ENCODE peak calls at places on chromosomes 7 and 10, in eight cellular contexts. One of them, this sample, is unnamed.

GRCh38 chr7:98231489-98232275 is 20.4 kb downstream of the TECPR1 start:
- DNase-seq in A549: no peak
- DNase-seq in brain microvascular endothelial cell: no peak
- DNase-seq in neuronal stem cell: no peak
- DNase-seq in neural progenitor cell: no peak
- DNase-seq in RWPE2: peak; percentile 51
- DNase-seq in substantia nigra: no peak
- DNase-seq in PC-3: no peak
- DNase-seq in this sample: no peak

GRCh38 chr7:121045090-121045489 is 56.6 kb downstream of the CPED1 start:
- DNase-seq in PC-3: no peak
- DNase-seq in brain microvascular endothelial cell: no peak
- DNase-seq in A549: no peak
- DNase-seq in neuronal stem cell: no peak
- DNase-seq in RWPE2: no peak
- DNase-seq in substantia nigra: no peak
- DNase-seq in neural progenitor cell: no peak
- DNase-seq in this sample: no peak

GRCh38 chr10:50316695-50317648 is 65.7 kb upstream of the ASAH2 start:
- DNase-seq in A549: no peak
- DNase-seq in neural progenitor cell: no peak
- DNase-seq in brain microvascular endothelial cell: no peak
- DNase-seq in neuronal stem cell: no peak
- DNase-seq in substantia nigra: no peak
- DNase-seq in RWPE2: no peak
- DNase-seq in PC-3: peak; percentile 56
- DNase-seq in this sample: no peak

GRCh38 chr10:116798859-116799258 is 50.4 kb upstream of the ENO4 start:
- DNase-seq in PC-3: no peak
- DNase-seq in substantia nigra: no peak
- DNase-seq in brain microvascular endothelial cell: no peak
- DNase-seq in RWPE2: no peak
- DNase-seq in A549: no peak
- DNase-seq in neural progenitor cell: no peak
- DNase-seq in neuronal stem cell: no peak
- DNase-seq in this sample: peak; percentile 53

GRCh38 chr10:113041324-113041723 is 91.3 kb downstream of the TCF7L2 start:
- DNase-seq in neuronal stem cell: no peak
- DNase-seq in substantia nigra: no peak
- DNase-seq in RWPE2: no peak
- DNase-seq in brain microvascular endothelial cell: no peak
- DNase-seq in A549: no peak
- DNase-seq in PC-3: no peak
- DNase-seq in neural progenitor cell: no peak
- DNase-seq in this sample: no peak

GRCh38 chr10:63206997-63207952 is 74.1 kb downstream of the NRBF2 start:
- DNase-seq in PC-3: no peak
- DNase-seq in RWPE2: no peak
- DNase-seq in A549: no peak
- DNase-seq in brain microvascular endothelial cell: peak; percentile 87
- DNase-seq in substantia nigra: peak; percentile 13
- DNase-seq in neuronal stem cell: no peak
- DNase-seq in neural progenitor cell: no peak
- DNase-seq in this sample: no peak

GRCh38 chr7:127391591-127392181 is 822 bp downstream of the ZNF800 start:
- DNase-seq in neural progenitor cell: peak; percentile 56
- DNase-seq in PC-3: peak; percentile 30
- DNase-seq in substantia nigra: no peak
- DNase-seq in RWPE2: peak; percentile 48
- DNase-seq in brain microvascular endothelial cell: peak; percentile 6
- DNase-seq in neuronal stem cell: peak; percentile 42
- DNase-seq in A549: peak; percentile 33
- DNase-seq in this sample: no peak

GRCh38 chr7:119963654-119964053 is 309.3 kb upstream of the KCND2 start:
- DNase-seq in brain microvascular endothelial cell: peak; percentile 20
- DNase-seq in PC-3: no peak
- DNase-seq in neuronal stem cell: no peak
- DNase-seq in RWPE2: no peak
- DNase-seq in A549: no peak
- DNase-seq in substantia nigra: no peak
- DNase-seq in neural progenitor cell: no peak
- DNase-seq in this sample: no peak

GRCh38 chr7:148726385-148726784 is 27.7 kb downstream of the CUL1 start:
- DNase-seq in substantia nigra: no peak
- DNase-seq in brain microvascular endothelial cell: no peak
- DNase-seq in neural progenitor cell: no peak
- DNase-seq in RWPE2: no peak
- DNase-seq in A549: no peak
- DNase-seq in neuronal stem cell: no peak
- DNase-seq in PC-3: no peak
- DNase-seq in this sample: no peak

GRCh38 chr10:1615186-1615954 is 122.0 kb downstream of the ADARB2 start:
- DNase-seq in brain microvascular endothelial cell: no peak
- DNase-seq in neuronal stem cell: no peak
- DNase-seq in A549: no peak
- DNase-seq in RWPE2: no peak
- DNase-seq in PC-3: no peak
- DNase-seq in substantia nigra: no peak
- DNase-seq in neural progenitor cell: no peak
- DNase-seq in this sample: no peak

GRCh38 chr10:96910488-96911395 is 78.6 kb downstream of the LCOR start:
- DNase-seq in substantia nigra: no peak
- DNase-seq in A549: peak; percentile 52
- DNase-seq in neural progenitor cell: peak; percentile 64
- DNase-seq in RWPE2: no peak
- DNase-seq in neuronal stem cell: peak; percentile 26
- DNase-seq in PC-3: peak; percentile 63
- DNase-seq in brain microvascular endothelial cell: peak; percentile 39
- DNase-seq in this sample: no peak

GRCh38 chr7:139972000-139972399 is 90.8 kb downstream of the PARP12 start:
- DNase-seq in substantia nigra: no peak
- DNase-seq in RWPE2: no peak
- DNase-seq in PC-3: no peak
- DNase-seq in neuronal stem cell: no peak
- DNase-seq in brain microvascular endothelial cell: no peak
- DNase-seq in neural progenitor cell: no peak
- DNase-seq in A549: no peak
- DNase-seq in this sample: no peak

GRCh38 chr10:97659589-97659988 is 19.1 kb downstream of the PI4K2A start:
- DNase-seq in RWPE2: no peak
- DNase-seq in substantia nigra: no peak
- DNase-seq in PC-3: no peak
- DNase-seq in neuronal stem cell: no peak
- DNase-seq in A549: no peak
- DNase-seq in brain microvascular endothelial cell: no peak
- DNase-seq in neural progenitor cell: no peak
- DNase-seq in this sample: no peak

GRCh38 chr7:54076619-54077018 is 465.6 kb upstream of the VSTM2A start:
- DNase-seq in A549: no peak
- DNase-seq in neuronal stem cell: no peak
- DNase-seq in substantia nigra: no peak
- DNase-seq in PC-3: peak; percentile 64
- DNase-seq in neural progenitor cell: no peak
- DNase-seq in RWPE2: no peak
- DNase-seq in brain microvascular endothelial cell: no peak
- DNase-seq in this sample: no peak

GRCh38 chr7:43905954-43906326 is 456 bp downstream of the URGCP start:
- DNase-seq in neuronal stem cell: no peak
- DNase-seq in RWPE2: no peak
- DNase-seq in neural progenitor cell: peak; percentile 53
- DNase-seq in A549: peak; percentile 35
- DNase-seq in brain microvascular endothelial cell: peak; percentile 14
- DNase-seq in PC-3: peak; percentile 14
- DNase-seq in substantia nigra: peak; percentile 65
- DNase-seq in this sample: no peak

GRCh38 chr7:98877146-98877545 is 1.2 kb upstream of the TRRAP start:
- DNase-seq in PC-3: no peak
- DNase-seq in neuronal stem cell: no peak
- DNase-seq in A549: no peak
- DNase-seq in substantia nigra: no peak
- DNase-seq in brain microvascular endothelial cell: no peak
- DNase-seq in neural progenitor cell: no peak
- DNase-seq in RWPE2: no peak
- DNase-seq in this sample: no peak

GRCh38 chr10:83820033-83820432 is 319.3 kb upstream of the GHITM start:
- DNase-seq in brain microvascular endothelial cell: no peak
- DNase-seq in PC-3: no peak
- DNase-seq in RWPE2: no peak
- DNase-seq in A549: no peak
- DNase-seq in neural progenitor cell: no peak
- DNase-seq in substantia nigra: no peak
- DNase-seq in neuronal stem cell: no peak
- DNase-seq in this sample: no peak

GRCh38 chr10:132272767-132273090 is 35.0 kb downstream of the STK32C start:
- DNase-seq in RWPE2: peak; percentile 14
- DNase-seq in brain microvascular endothelial cell: no peak
- DNase-seq in neural progenitor cell: no peak
- DNase-seq in PC-3: no peak
- DNase-seq in neuronal stem cell: no peak
- DNase-seq in A549: no peak
- DNase-seq in substantia nigra: no peak
- DNase-seq in this sample: peak; percentile 55

GRCh38 chr7:148722340-148723165 is 23.9 kb downstream of the CUL1 start:
- DNase-seq in PC-3: no peak
- DNase-seq in substantia nigra: no peak
- DNase-seq in RWPE2: no peak
- DNase-seq in neuronal stem cell: no peak
- DNase-seq in neural progenitor cell: no peak
- DNase-seq in brain microvascular endothelial cell: no peak
- DNase-seq in A549: no peak
- DNase-seq in this sample: peak; percentile 35

GRCh38 chr7:12569673-12570072 is 847 bp upstream of the SCIN start:
- DNase-seq in RWPE2: no peak
- DNase-seq in A549: no peak
- DNase-seq in brain microvascular endothelial cell: no peak
- DNase-seq in substantia nigra: no peak
- DNase-seq in PC-3: no peak
- DNase-seq in neural progenitor cell: no peak
- DNase-seq in neuronal stem cell: no peak
- DNase-seq in this sample: no peak

GRCh38 chr7:40232242-40232929 is 97.6 kb downstream of the SUGCT start:
- DNase-seq in RWPE2: no peak
- DNase-seq in brain microvascular endothelial cell: peak; percentile 74
- DNase-seq in neuronal stem cell: peak; percentile 26
- DNase-seq in A549: peak; percentile 56
- DNase-seq in PC-3: peak; percentile 77
- DNase-seq in neural progenitor cell: peak; percentile 56
- DNase-seq in substantia nigra: no peak
- DNase-seq in this sample: no peak

GRCh38 chr10:23402856-23403255 is 36.0 kb upstream of the OTUD1 start:
- DNase-seq in brain microvascular endothelial cell: no peak
- DNase-seq in PC-3: no peak
- DNase-seq in RWPE2: no peak
- DNase-seq in neuronal stem cell: no peak
- DNase-seq in neural progenitor cell: no peak
- DNase-seq in A549: no peak
- DNase-seq in substantia nigra: no peak
- DNase-seq in this sample: no peak

GRCh38 chr10:23403719-23404118 is 35.2 kb upstream of the OTUD1 start:
- DNase-seq in PC-3: no peak
- DNase-seq in substantia nigra: no peak
- DNase-seq in brain microvascular endothelial cell: no peak
- DNase-seq in RWPE2: no peak
- DNase-seq in neural progenitor cell: no peak
- DNase-seq in neuronal stem cell: no peak
- DNase-seq in A549: no peak
- DNase-seq in this sample: no peak

GRCh38 chr10:23405540-23405939 is 33.3 kb upstream of the OTUD1 start:
- DNase-seq in brain microvascular endothelial cell: peak; percentile 29
- DNase-seq in neural progenitor cell: no peak
- DNase-seq in PC-3: no peak
- DNase-seq in substantia nigra: no peak
- DNase-seq in A549: no peak
- DNase-seq in neuronal stem cell: no peak
- DNase-seq in RWPE2: no peak
- DNase-seq in this sample: no peak

GRCh38 chr10:23404461-23404980 is 34.4 kb upstream of the OTUD1 start:
- DNase-seq in A549: no peak
- DNase-seq in RWPE2: no peak
- DNase-seq in neuronal stem cell: no peak
- DNase-seq in neural progenitor cell: no peak
- DNase-seq in brain microvascular endothelial cell: no peak
- DNase-seq in substantia nigra: no peak
- DNase-seq in PC-3: no peak
- DNase-seq in this sample: no peak

GRCh38 chr10:23403278-23403677 is 35.6 kb upstream of the OTUD1 start:
- DNase-seq in PC-3: no peak
- DNase-seq in neural progenitor cell: no peak
- DNase-seq in neuronal stem cell: no peak
- DNase-seq in A549: no peak
- DNase-seq in RWPE2: no peak
- DNase-seq in substantia nigra: no peak
- DNase-seq in brain microvascular endothelial cell: no peak
- DNase-seq in this sample: no peak
- H3K27ac ChIP-seq in PC-3: no peak overlapping the region
- H3K27ac ChIP-seq in neural progenitor cell: no peak overlapping the region
- H3K27ac ChIP-seq in neuronal stem cell: no peak overlapping the region
- H3K27ac ChIP-seq in A549: no peak overlapping the region
- H3K27ac ChIP-seq in RWPE2: no peak overlapping the region
- H3K27ac ChIP-seq in substantia nigra: no peak overlapping the region
- H3K27ac ChIP-seq in brain microvascular endothelial cell: no peak overlapping the region
- H3K27ac ChIP-seq in this sample: no peak overlapping the region

DNA sequence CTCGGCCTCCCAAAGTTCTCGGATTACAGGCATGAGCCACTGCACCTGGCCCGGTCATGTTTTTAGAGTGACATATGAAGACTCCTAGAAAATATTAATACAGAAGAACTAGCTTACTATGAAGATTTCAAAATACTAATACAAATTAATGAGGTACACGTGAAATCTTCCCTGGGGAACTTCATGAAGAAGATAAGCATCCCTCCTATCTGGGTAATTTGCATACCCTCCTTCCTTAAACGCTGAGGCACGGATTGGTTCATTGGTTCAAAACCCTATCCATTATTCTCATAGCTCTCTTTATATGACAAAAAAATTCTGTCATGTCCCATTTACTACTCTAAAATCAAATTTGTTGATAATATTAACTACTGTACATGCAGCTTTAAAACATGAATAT is 224.8 kb upstream of the KLF14 start:
- DNase-seq in PC-3: no peak
- DNase-seq in neural progenitor cell: no peak
- DNase-seq in substantia nigra: no peak
- DNase-seq in A549: no peak
- DNase-seq in neuronal stem cell: no peak
- DNase-seq in brain microvascular endothelial cell: no peak
- DNase-seq in RWPE2: no peak
- DNase-seq in this sample: no peak
- H3K27ac ChIP-seq in PC-3: no peak overlapping the region
- H3K27ac ChIP-seq in neural progenitor cell: no peak overlapping the region
- H3K27ac ChIP-seq in substantia nigra: no peak overlapping the region
- H3K27ac ChIP-seq in A549: peak overlapping the region; percentile 76
- H3K27ac ChIP-seq in neuronal stem cell: no peak overlapping the region
- H3K27ac ChIP-seq in brain microvascular endothelial cell: no peak overlapping the region
- H3K27ac ChIP-seq in RWPE2: peak overlapping the region; percentile 90
- H3K27ac ChIP-seq in this sample: no peak overlapping the region

GRCh38 chr7:45001138-45001694 is 1.2 kb downstream of the CCM2 start:
- DNase-seq in A549: no peak
- DNase-seq in PC-3: peak; percentile 31
- DNase-seq in substantia nigra: peak; percentile 30
- DNase-seq in brain microvascular endothelial cell: no peak
- DNase-seq in neuronal stem cell: no peak
- DNase-seq in RWPE2: no peak
- DNase-seq in neural progenitor cell: peak; percentile 46
- DNase-seq in this sample: no peak
- H3K27ac ChIP-seq in A549: peak overlapping the region; percentile 91
- H3K27ac ChIP-seq in PC-3: no peak overlapping the region
- H3K27ac ChIP-seq in substantia nigra: peak overlapping the region; percentile 14
- H3K27ac ChIP-seq in brain microvascular endothelial cell: no peak overlapping the region
- H3K27ac ChIP-seq in neuronal stem cell: no peak overlapping the region
- H3K27ac ChIP-seq in RWPE2: peak overlapping the region; percentile 71
- H3K27ac ChIP-seq in neural progenitor cell: no peak overlapping the region
- H3K27ac ChIP-seq in this sample: peak overlapping the region; percentile 95

GRCh38 chr7:42274052-42274451 is 37.0 kb upstream of the GLI3 start:
- DNase-seq in RWPE2: no peak
- DNase-seq in PC-3: peak; percentile 71
- DNase-seq in brain microvascular endothelial cell: peak; percentile 36
- DNase-seq in neuronal stem cell: no peak
- DNase-seq in neural progenitor cell: no peak
- DNase-seq in substantia nigra: no peak
- DNase-seq in A549: no peak
- DNase-seq in this sample: no peak
- H3K27ac ChIP-seq in RWPE2: peak overlapping the region; percentile 71
- H3K27ac ChIP-seq in PC-3: peak overlapping the region; percentile 46
- H3K27ac ChIP-seq in brain microvascular endothelial cell: peak overlapping the region; percentile 27
- H3K27ac ChIP-seq in neuronal stem cell: no peak overlapping the region
- H3K27ac ChIP-seq in neural progenitor cell: no peak overlapping the region
- H3K27ac ChIP-seq in substantia nigra: no peak overlapping the region
- H3K27ac ChIP-seq in A549: no peak overlapping the region
- H3K27ac ChIP-seq in this sample: no peak overlapping the region

This sample was measured in upper lobe of left lung.